ENCODE peak calls at places on chromosomes 5 and 9, in nine cellular contexts. Z, I, E, U, J, P, M, H and G are unnamed samples.

GRCh38 chr9:84419203-84419602 is 78.6 kb upstream of the SLC28A3 start:
- DNase-seq in Z (no peak), I (no peak), E (peak; percentile 2), U (no peak), J (no peak), P (no peak), M (no peak), H (no peak), G (no peak)

GRCh38 chr5:154753792-154754191 is 1.4 kb upstream of the LARP1 start:
- DNase-seq in Z (peak; percentile 30), I (no peak), E (peak; percentile 86), U (peak; percentile 99), J (peak; percentile 95), P (peak; percentile 92), M (peak; percentile 12), H (peak; percentile 37), G (no peak)

GRCh38 chr5:19902316-19902934 is 85.6 kb downstream of the CDH18 start:
- DNase-seq in Z (no peak), I (peak; percentile 18), E (no peak), U (peak; percentile 74), J (peak; percentile 19), P (no peak), M (no peak), H (no peak), G (no peak)

GRCh38 chr5:78768781-78769380 is 120.3 kb upstream of the LHFPL2 start:
- DNase-seq in Z (no peak), I (no peak), E (no peak), U (no peak), J (no peak), P (no peak), M (no peak), H (no peak), G (no peak)

GRCh38 chr5:105752801-105753200 is 1917.9 kb downstream of the EFNA5 start:
- DNase-seq in Z (no peak), I (no peak), E (peak; percentile 18), U (no peak), J (peak; percentile 28), P (no peak), M (no peak), H (no peak), G (no peak)

GRCh38 chr5:128536861-128537305 is 1.2 kb downstream of the FBN2 start:
- DNase-seq in Z (no peak), I (peak; percentile 46), E (no peak), U (no peak), J (peak; percentile 21), P (no peak), M (no peak), H (no peak), G (peak; percentile 40)

GRCh38 chr5:153632748-153633290 is 142.3 kb downstream of the GRIA1 start:
- DNase-seq in Z (no peak), I (no peak), E (no peak), U (peak; percentile 28), J (no peak), P (peak; percentile 30), M (no peak), H (no peak), G (no peak)

GRCh38 chr9:7071916-7072315 is 314.1 kb downstream of the KDM4C start:
- DNase-seq in Z (no peak), I (no peak), E (no peak), U (no peak), J (no peak), P (no peak), M (no peak), H (no peak), G (no peak)

GRCh38 chr9:99785010-99785590 is 36.6 kb upstream of the NR4A3 start:
- DNase-seq in Z (no peak), I (no peak), E (no peak), U (no peak), J (no peak), P (no peak), M (no peak), H (no peak), G (no peak)

GRCh38 chr5:139022528-139022927 is 147.4 kb upstream of the LRRTM2 start:
- DNase-seq in Z (no peak), I (no peak), E (no peak), U (peak; percentile 10), J (no peak), P (no peak), M (no peak), H (peak; percentile 37), G (no peak)

GRCh38 chr9:132750668-132751067 is 80.4 kb downstream of the GTF3C4 start:
- DNase-seq in Z (no peak), I (no peak), E (no peak), U (no peak), J (no peak), P (no peak), M (no peak), H (no peak), G (no peak)

GRCh38 chr9:21611896-21612295 is 129.8 kb upstream of the IFNE start:
- DNase-seq in Z (no peak), I (no peak), E (no peak), U (no peak), J (peak; percentile 55), P (no peak), M (no peak), H (no peak), G (no peak)

GRCh38 chr5:101942321-101942882 is 353.7 kb downstream of the SLCO4C1 start:
- DNase-seq in Z (no peak), I (peak; percentile 16), E (peak; percentile 20), U (no peak), J (peak; percentile 8), P (no peak), M (peak; percentile 56), H (peak; percentile 13), G (no peak)

GRCh38 chr5:101935086-101935485 is 361.0 kb downstream of the SLCO4C1 start:
- DNase-seq in Z (no peak), I (no peak), E (no peak), U (no peak), J (no peak), P (no peak), M (no peak), H (no peak), G (no peak)

GRCh38 chr5:101932599-101932998 is 363.5 kb downstream of the SLCO4C1 start:
- DNase-seq in Z (no peak), I (no peak), E (no peak), U (no peak), J (no peak), P (no peak), M (no peak), H (no peak), G (no peak)

DNA sequence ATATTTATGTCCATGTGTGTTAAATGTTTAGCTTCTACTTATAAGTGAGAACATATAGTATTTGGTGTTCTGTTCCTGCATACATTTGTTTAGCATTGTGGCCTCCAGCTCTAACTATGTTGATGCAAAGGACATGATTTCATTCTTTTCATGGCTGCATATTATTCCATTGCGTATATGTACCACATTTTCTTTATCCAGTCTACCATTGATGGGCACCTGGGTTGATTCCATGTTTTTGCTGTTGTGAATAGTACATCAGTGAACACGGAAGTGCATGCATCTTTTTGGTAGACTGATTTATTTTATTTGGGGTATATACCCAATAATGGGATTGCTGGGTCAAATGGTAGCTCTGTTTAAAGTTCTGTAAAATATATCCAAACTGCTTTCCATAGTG is 359.0 kb downstream of the SLCO4C1 start:
- DNase-seq in Z (no peak), I (no peak), E (no peak), U (no peak), J (no peak), P (no peak), M (no peak), H (no peak), G (no peak)
- TF ChIP-seq CTCF in Z (no peak), I (no peak), E (no peak), U (no peak), J (no peak), P (no peak), M (no peak), H (no peak), G (no peak)

GRCh38 chr9:17824927-17825659 is 246.2 kb downstream of the SH3GL2 start:
- DNase-seq in Z (no peak), I (no peak), E (no peak), U (peak; percentile 23), J (no peak), P (no peak), M (no peak), H (no peak), G (no peak)

GRCh38 chr9:17829812-17830385 is 251.0 kb downstream of the SH3GL2 start:
- DNase-seq in Z (no peak), I (no peak), E (no peak), U (no peak), J (no peak), P (no peak), M (no peak), H (no peak), G (no peak)

GRCh38 chr9:17824191-17824926 is 245.5 kb downstream of the SH3GL2 start:
- DNase-seq in Z (no peak), I (no peak), E (peak; percentile 9), U (peak; percentile 63), J (peak; percentile 43), P (no peak), M (no peak), H (no peak), G (no peak)
- TF ChIP-seq CTCF in Z (no peak), I (no peak), E (no peak), U (no peak), J (no peak), P (no peak), M (no peak), H (no peak), G (no peak)

DNA sequence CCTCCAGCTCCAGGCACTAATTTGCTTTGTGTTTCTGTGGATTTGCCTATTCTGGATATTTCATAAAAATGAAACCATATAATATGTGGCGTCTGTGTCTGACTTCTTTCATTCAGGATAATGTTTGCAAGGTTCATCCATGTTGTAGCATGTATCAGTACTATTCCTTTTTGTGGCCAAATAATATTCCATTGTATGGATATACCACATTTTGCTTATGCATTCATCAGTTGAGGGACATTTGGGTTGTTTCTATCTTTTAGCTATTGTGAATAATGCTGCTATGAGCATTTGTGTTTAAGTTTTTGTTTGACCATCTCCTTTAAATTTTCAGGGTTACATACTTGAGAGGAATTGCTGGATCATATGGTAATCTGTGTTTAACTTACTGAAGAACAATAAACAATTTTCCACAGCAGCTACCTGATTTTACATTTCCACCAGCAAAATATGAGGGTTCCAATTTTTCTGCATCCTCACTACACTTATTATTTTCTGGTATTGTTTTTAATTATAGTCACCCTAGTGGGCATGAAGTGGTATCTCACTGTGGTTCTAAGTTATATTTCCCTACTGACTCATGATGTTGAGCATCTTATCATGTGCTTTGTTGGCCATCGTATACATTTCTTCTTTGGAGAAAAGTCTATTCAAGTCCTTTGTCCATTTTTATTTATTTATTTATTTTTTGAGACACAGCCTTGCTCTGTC is 63.9 kb downstream of the GCNT4 start:
- DNase-seq in Z (no peak), I (no peak), E (no peak), U (no peak), J (no peak), P (no peak), M (no peak), H (no peak), G (no peak)
- TF ChIP-seq CTCF in Z (peak; percentile 15), I (no peak), E (no peak), U (no peak), J (no peak), P (peak; percentile 51), M (no peak), H (no peak), G (peak; percentile 40)

DNA sequence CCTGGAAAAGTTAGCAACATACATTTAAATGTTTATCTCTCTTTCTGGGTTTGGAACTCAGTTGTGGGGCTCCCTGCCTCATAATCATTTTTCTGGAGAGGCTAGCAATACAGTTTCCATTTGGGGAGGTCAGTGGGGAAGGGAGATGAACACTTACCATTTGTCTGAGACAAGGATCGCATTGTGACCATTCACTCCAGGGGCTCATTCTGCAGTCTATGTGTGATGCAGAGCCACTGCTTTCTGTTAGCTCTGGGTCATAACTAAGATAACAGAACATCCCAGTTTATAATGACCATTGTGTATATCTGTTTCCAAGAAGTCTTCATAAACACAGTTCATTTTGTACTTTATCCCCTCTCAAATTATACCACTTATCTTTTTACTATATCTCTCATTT is 22.4 kb downstream of the C9 start:
- DNase-seq in Z (no peak), I (no peak), E (no peak), U (no peak), J (no peak), P (no peak), M (no peak), H (no peak), G (no peak)
- TF ChIP-seq CTCF in Z (no peak), I (no peak), E (no peak), U (no peak), J (no peak), P (no peak), M (no peak), H (no peak), G (no peak)